ENCODE peak calls at places on chromosomes 16 and 17, in five cellular contexts. B, S, O, J and V are unnamed samples.

GRCh38 chr17:61314368-61315078 is 85.1 kb upstream of the TBX2 start:
- DNase-seq in S (no peak), J (peak), B (no peak), O (peak), V (no peak)

GRCh38 chr17:78232774-78233173 is 1.3 kb downstream of the TMEM235 start:
- DNase-seq in J (no peak), S (no peak), O (no peak), B (no peak), V (no peak)

GRCh38 chr16:55543470-55543869 is 23.0 kb upstream of the CAPNS2 start:
- DNase-seq in B (no peak), O (no peak), S (no peak), J (no peak), V (no peak)

GRCh38 chr16:13298676-13299075 is 397.3 kb downstream of the SHISA9 start:
- DNase-seq in O (no peak), J (no peak), B (no peak), S (no peak), V (no peak)

GRCh38 chr17:76451480-76451879 is 1.5 kb downstream of the UBE2O start:
- DNase-seq in B (no peak), O (no peak), S (no peak), J (no peak), V (no peak)

GRCh38 chr17:14225153-14226004 is 11.3 kb downstream of the CDRT15 start:
- DNase-seq in S (no peak), J (no peak), B (no peak), O (no peak), V (no peak)

GRCh38 chr16:69909043-69909442 is 42.1 kb upstream of the CLEC18A start:
- DNase-seq in O (no peak), S (no peak), J (peak), B (no peak), V (no peak)

GRCh38 chr17:70767102-70767701 is 597.9 kb downstream of the KCNJ2 start:
- DNase-seq in B (no peak), O (no peak), S (peak), J (no peak), V (no peak)

GRCh38 chr17:80418589-80418988 is 3.6 kb downstream of the ENDOV start:
- DNase-seq in B (no peak), J (no peak), O (no peak), S (no peak), V (no peak)

GRCh38 chr17:21058098-21058893 is 15.5 kb upstream of the USP22 start:
- DNase-seq in O (no peak), B (no peak), S (no peak), J (no peak), V (no peak)

GRCh38 chr16:11253009-11253994 is 2.7 kb downstream of the SOCS1 start:
- DNase-seq in O (no peak), J (no peak), S (no peak), B (no peak), V (no peak)

GRCh38 chr16:52611817-52612673 is 65.1 kb upstream of the TOX3 start:
- DNase-seq in B (no peak), O (no peak), S (no peak), J (no peak), V (no peak)

GRCh38 chr17:81719410-81720266 is 7.6 kb downstream of the SLC25A10 start:
- DNase-seq in B (no peak), S (no peak), J (no peak), O (no peak), V (no peak)

GRCh38 chr17:13153036-13153435 is 135.2 kb upstream of the ELAC2 start:
- DNase-seq in J (no peak), S (no peak), O (no peak), B (no peak), V (no peak)

GRCh38 chr16:30397776-30398659 is 2.8 kb downstream of the ZNF48 start:
- DNase-seq in B (no peak), S (no peak), O (no peak), J (no peak), V (no peak)

GRCh38 chr16:54077412-54077821 is 209.2 kb downstream of the IRX3 start:
- DNase-seq in O (no peak), B (no peak), S (no peak), J (no peak), V (no peak)

GRCh38 chr17:1673041-1673790 is 11.5 kb downstream of the PRPF8 start:
- DNase-seq in S (no peak), J (no peak), O (no peak), B (no peak), V (no peak)

GRCh38 chr16:3112058-3112880 is at the start of gene ZNF205:
- DNase-seq in B (peak), S (peak), O (no peak), J (peak), V (peak)

GRCh38 chr16:2981177-2981898 is 1.1 kb upstream of the PKMYT1 start:
- DNase-seq in S (no peak), J (no peak), O (no peak), B (no peak), V (no peak)

GRCh38 chr17:41325126-41325525 is 9.6 kb upstream of the KRTAP17-1 start:
- DNase-seq in O (no peak), B (no peak), J (no peak), S (no peak), V (no peak)

GRCh38 chr16:56643080-56643778 is 4.8 kb downstream of the MT1A start:
- DNase-seq in B (peak), J (peak), O (peak), S (no peak), V (no peak)

GRCh38 chr17:80124351-80124981 is 22.5 kb downstream of the EIF4A3 start:
- DNase-seq in J (no peak), B (no peak), S (peak), O (no peak), V (peak)

GRCh38 chr16:68406458-68407041 is 41.8 kb downstream of the SMPD3 start:
- DNase-seq in J (no peak), B (no peak), S (no peak), O (no peak), V (no peak)

GRCh38 chr16:57253410-57253927 is 8.4 kb downstream of the ARL2BP start:
- DNase-seq in J (no peak), O (no peak), B (no peak), S (no peak), V (no peak)

GRCh38 chr16:50616386-50616785 is 64.7 kb downstream of the SNX20 start:
- DNase-seq in B (no peak), S (no peak), J (no peak), O (no peak), V (no peak)

GRCh38 chr17:71900830-71901229 is 220.0 kb upstream of the SOX9 start:
- DNase-seq in S (no peak), B (no peak), O (no peak), J (no peak), V (no peak)

GRCh38 chr17:74241847-74242246 is 28.5 kb downstream of the TTYH2 start:
- DNase-seq in J (no peak), O (no peak), S (no peak), B (no peak), V (no peak)

GRCh38 chr16:57801098-57801855 is 1.0 kb downstream of the KIFC3 start:
- DNase-seq in J (no peak), O (no peak), B (no peak), S (no peak), V (no peak)

GRCh38 chr17:21475555-21475954 is 99.4 kb downstream of the KCNJ12 start:
- DNase-seq in O (no peak), B (no peak), S (no peak), J (no peak), V (no peak)

GRCh38 chr17:61230972-61231820 is 168.4 kb upstream of the TBX2 start:
- DNase-seq in S (no peak), J (no peak), B (no peak), O (no peak), V (no peak)

GRCh38 chr17:63455417-63455816 is 9.3 kb upstream of the CYB561 start:
- DNase-seq in B (no peak), S (no peak), O (no peak), J (no peak), V (no peak)

GRCh38 chr17:76383645-76384221 is 676 bp upstream of the SPHK1 start:
- DNase-seq in S (peak), B (peak), J (no peak), O (no peak), V (peak)

GRCh38 chr17:58279016-58279671 is 1.6 kb downstream of the MPO start:
- DNase-seq in J (no peak), O (no peak), B (no peak), S (no peak), V (no peak)

DNA sequence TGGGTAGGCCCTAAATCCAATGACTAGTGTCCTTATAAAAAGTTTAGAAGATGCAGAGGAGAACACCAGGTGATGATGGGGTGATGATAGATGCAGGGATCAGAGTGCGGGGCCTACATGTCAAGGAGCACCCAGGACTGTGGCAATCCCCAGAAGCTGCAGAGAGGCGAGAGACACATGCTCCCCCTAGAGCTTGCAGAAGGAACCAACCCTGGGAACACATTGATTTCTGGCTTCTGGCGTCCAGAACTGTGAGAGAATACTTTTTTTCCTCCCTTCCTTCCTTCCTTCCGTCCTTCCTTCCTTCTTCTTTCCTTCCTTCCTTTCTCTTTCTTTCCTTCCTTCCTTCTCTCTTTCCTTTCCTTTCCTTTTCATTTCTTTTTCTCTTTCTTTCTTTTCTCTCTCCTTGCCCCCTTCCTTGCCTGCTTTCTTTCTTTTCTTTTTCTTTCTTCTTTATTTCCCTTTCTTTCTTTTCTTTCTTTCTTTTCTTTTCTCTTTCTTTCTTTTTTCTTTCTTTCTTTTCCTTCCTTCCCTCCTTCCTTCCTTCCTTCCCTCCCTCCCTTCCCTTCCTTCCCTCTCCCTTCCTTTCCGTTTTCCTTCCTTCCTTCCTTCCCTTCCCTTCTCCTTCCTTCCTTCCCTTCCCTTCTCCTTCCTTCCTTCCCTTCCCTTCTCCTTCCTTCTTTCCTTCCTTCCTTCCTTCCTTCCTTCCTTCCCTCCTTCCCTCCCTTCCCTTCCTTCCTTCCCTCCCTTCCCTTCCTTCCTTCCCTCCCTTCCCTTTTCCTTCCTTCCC is 134.3 kb downstream of the HAPSTR1 start:
- DNase-seq in O (no peak), S (no peak), B (no peak), J (no peak), V (no peak)
- TF ChIP-seq CTCF in O (no peak), S (peak), B (no peak), J (no peak), V (peak)

DNA sequence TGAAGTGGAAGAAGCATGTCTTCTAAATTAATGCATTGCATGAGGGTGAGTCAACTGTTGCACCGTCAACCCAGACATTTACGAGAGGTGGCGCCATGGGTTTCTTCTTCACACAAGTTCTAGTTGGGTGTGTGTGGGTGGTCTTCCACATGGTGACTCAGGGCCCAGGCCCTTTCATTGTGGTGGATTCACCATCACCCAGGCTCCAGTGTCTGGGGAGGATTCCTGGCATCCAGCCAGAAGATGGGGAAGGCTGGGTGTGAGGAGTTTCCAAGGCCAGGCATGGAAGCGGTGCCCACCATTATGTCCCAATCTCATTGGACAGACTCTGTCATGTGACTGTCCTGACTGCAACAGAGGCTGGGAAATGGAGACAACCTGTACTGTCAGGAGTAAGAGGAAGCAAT is 21.4 kb upstream of the JPH3 start:
- DNase-seq in O (no peak), S (no peak), J (no peak), B (no peak), V (no peak)
- TF ChIP-seq CTCF in O (no peak), S (no peak), J (no peak), B (no peak), V (no peak)

DNA sequence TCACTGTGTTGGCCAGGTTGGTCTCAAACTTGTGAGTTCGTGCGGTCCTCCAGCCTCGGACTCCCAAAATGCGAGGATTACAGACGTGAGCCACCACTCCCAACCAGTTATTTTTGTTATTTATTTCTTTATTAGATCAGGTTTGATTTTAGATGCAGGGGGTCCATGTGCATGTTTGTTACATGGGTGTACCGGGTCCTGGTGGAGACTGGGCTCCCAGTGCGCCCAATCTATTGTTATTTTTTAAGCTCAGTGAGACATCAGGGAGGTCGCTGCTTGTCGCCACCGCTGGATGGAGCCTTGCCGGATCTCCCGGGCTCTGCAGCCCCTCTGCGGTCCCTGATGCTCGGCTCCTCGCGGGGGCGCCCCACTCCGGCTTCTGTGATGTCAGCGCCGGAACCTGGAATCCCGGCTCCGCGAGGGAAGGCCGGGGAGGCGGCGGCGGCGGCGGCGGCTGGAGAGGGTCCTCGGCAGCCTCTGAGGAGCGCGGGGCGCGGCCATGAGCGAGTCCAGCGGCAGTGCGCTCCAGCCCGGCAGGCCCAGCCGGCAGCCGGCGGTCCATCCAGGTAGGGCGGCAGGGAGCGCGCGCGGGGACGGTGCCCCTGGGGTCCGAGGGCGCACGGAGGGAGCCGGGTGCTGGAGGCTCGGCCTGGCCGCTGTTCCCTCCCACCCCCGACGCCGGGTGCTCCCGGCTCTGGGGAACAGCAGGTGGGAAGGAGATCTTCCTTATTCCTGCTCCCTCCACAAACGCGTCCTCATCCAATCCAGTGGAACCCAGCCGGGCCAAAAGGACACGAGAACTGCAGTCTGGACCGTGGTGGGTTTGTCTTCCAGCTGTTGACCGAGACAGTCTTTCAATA is at the start of gene TMC7:
- DNase-seq in S (peak), J (peak), O (no peak), B (peak), V (peak)
- TF ChIP-seq CTCF in S (peak), J (no peak), O (peak), B (peak), V (peak)

GRCh38 chr16:35193956-35194355 is 1734.5 kb downstream of the TP53TG3F start:
- DNase-seq in S (no peak), J (no peak), O (no peak), B (no peak), V (no peak)
- TF ChIP-seq CTCF in S (no peak), J (no peak), O (no peak), B (no peak), V (no peak)

DNA sequence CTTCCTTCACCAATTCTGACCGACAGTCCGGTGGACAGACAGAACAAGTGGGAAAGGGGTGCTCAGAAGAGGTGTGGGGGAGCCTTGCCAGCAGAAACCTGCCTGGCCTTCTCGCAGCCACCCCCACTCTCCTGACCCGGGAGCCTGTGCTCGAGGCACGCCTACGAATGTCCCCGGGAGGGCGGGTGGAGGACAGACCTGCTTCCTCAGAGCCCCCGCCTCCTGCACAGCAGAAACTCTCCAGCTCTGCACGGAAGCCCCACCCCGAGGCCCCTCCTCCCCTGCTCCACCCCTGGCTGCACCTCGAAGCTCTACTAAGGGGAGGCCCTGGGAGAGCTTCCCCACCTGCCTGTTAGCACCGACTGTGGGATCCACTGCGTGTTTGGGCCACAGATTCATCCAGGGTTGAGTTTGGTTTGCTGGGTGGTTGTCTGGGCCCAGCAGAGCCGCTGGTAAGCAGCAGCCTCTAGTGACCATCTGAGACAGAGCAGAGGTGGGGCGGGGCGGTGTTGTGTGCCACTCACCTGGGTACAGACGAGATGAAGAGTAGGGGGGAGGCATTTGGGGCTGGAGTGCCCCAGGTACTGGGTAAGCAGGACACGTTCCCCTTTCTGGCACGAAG is 6.2 kb downstream of the TAF1C start:
- DNase-seq in B (no peak), S (no peak), J (no peak), O (no peak), V (no peak)
- TF ChIP-seq CTCF in B (no peak), S (no peak), J (no peak), O (no peak), V (no peak)